ENCODE peak calls at places on chromosomes 2 and 18, in six cellular contexts. J, E, S, A, O and Y are unnamed samples.

GRCh38 chr2:102618452-102619413 is 620 bp upstream of the SLC9A2 start:
- DNase-seq in J (peak; percentile 15), E (peak; percentile 15), S (peak; percentile 78), A (peak; percentile 36), O (peak; percentile 47), Y (peak; percentile 83)

GRCh38 chr2:203688798-203689197 is 17.6 kb upstream of the CD28 start:
- DNase-seq in J (peak; percentile 68), E (peak; percentile 88), S (no peak), A (peak; percentile 92), O (no peak), Y (peak; percentile 21)

GRCh38 chr18:59810740-59811520 is 88.9 kb upstream of the PMAIP1 start:
- DNase-seq in J (no peak), E (no peak), S (no peak), A (no peak), O (no peak), Y (no peak)

GRCh38 chr2:162041465-162041864 is 32.5 kb downstream of the DPP4 start:
- DNase-seq in J (no peak), E (no peak), S (no peak), A (peak; percentile 25), O (no peak), Y (no peak)

GRCh38 chr2:85734015-85734414 is 19.8 kb upstream of the ATOH8 start:
- DNase-seq in J (no peak), E (no peak), S (no peak), A (no peak), O (no peak), Y (no peak)

GRCh38 chr2:184472481-184472880 is 125.8 kb upstream of the ZNF804A start:
- DNase-seq in J (no peak), E (no peak), S (no peak), A (no peak), O (no peak), Y (no peak)

GRCh38 chr2:88810017-88810416 is 118.5 kb downstream of the RPIA start:
- DNase-seq in J (no peak), E (no peak), S (no peak), A (no peak), O (no peak), Y (no peak)

GRCh38 chr2:48174503-48174902 is 268.2 kb upstream of the FBXO11 start:
- DNase-seq in J (no peak), E (no peak), S (no peak), A (peak; percentile 2), O (no peak), Y (no peak)

GRCh38 chr2:11521730-11522129 is 12.1 kb upstream of the GREB1 start:
- DNase-seq in J (no peak), E (no peak), S (no peak), A (no peak), O (no peak), Y (no peak)

GRCh38 chr18:55779711-55780590 is 192.0 kb upstream of the TCF4 start:
- DNase-seq in J (peak; percentile 50), E (peak; percentile 46), S (peak; percentile 14), A (peak; percentile 71), O (peak; percentile 42), Y (peak; percentile 87)

GRCh38 chr2:3637311-3637675 is 20.7 kb upstream of the ALLC start:
- DNase-seq in J (no peak), E (no peak), S (no peak), A (no peak), O (no peak), Y (peak; percentile 45)

GRCh38 chr2:88709117-88709739 is 17.8 kb downstream of the RPIA start:
- DNase-seq in J (no peak), E (peak; percentile 25), S (no peak), A (peak; percentile 63), O (no peak), Y (peak; percentile 66)

GRCh38 chr2:20222769-20223344 is 2.1 kb downstream of the SDC1 start:
- DNase-seq in J (no peak), E (no peak), S (no peak), A (no peak), O (no peak), Y (no peak)

GRCh38 chr2:165778187-165778556 is 15.9 kb downstream of the GALNT3 start:
- DNase-seq in J (no peak), E (no peak), S (no peak), A (no peak), O (no peak), Y (no peak)

GRCh38 chr18:50310080-50310479 is 22.6 kb upstream of the CXXC1 start:
- DNase-seq in J (no peak), E (no peak), S (no peak), A (no peak), O (no peak), Y (no peak)

GRCh38 chr2:112803691-112804521 is 19.6 kb upstream of the IL1A start:
- DNase-seq in J (peak; percentile 93), E (peak; percentile 77), S (peak; percentile 31), A (peak; percentile 73), O (no peak), Y (peak; percentile 90)

GRCh38 chr2:45354776-45355175 is 256.3 kb downstream of the SRBD1 start:
- DNase-seq in J (no peak), E (peak; percentile 27), S (no peak), A (no peak), O (no peak), Y (no peak)

GRCh38 chr2:26657265-26657664 is 16.1 kb upstream of the CIB4 start:
- DNase-seq in J (no peak), E (no peak), S (no peak), A (no peak), O (no peak), Y (no peak)

GRCh38 chr2:48249093-48249492 is 280.9 kb upstream of the STON1 start:
- DNase-seq in J (peak; percentile 68), E (peak; percentile 72), S (no peak), A (peak; percentile 56), O (no peak), Y (peak; percentile 44)

GRCh38 chr2:63735931-63736820 is 105.5 kb upstream of the UGP2 start:
- DNase-seq in J (peak; percentile 41), E (peak; percentile 70), S (no peak), A (peak; percentile 63), O (no peak), Y (peak; percentile 68)

GRCh38 chr2:63735263-63735662 is 106.4 kb upstream of the UGP2 start:
- DNase-seq in J (peak; percentile 24), E (peak; percentile 40), S (no peak), A (peak; percentile 77), O (no peak), Y (peak; percentile 70)

GRCh38 chr2:63734510-63734909 is 107.2 kb upstream of the UGP2 start:
- DNase-seq in J (peak; percentile 26), E (no peak), S (no peak), A (peak; percentile 13), O (no peak), Y (no peak)

GRCh38 chr2:63738019-63738418 is 103.7 kb upstream of the UGP2 start:
- DNase-seq in J (no peak), E (peak; percentile 25), S (no peak), A (peak; percentile 55), O (no peak), Y (no peak)

DNA sequence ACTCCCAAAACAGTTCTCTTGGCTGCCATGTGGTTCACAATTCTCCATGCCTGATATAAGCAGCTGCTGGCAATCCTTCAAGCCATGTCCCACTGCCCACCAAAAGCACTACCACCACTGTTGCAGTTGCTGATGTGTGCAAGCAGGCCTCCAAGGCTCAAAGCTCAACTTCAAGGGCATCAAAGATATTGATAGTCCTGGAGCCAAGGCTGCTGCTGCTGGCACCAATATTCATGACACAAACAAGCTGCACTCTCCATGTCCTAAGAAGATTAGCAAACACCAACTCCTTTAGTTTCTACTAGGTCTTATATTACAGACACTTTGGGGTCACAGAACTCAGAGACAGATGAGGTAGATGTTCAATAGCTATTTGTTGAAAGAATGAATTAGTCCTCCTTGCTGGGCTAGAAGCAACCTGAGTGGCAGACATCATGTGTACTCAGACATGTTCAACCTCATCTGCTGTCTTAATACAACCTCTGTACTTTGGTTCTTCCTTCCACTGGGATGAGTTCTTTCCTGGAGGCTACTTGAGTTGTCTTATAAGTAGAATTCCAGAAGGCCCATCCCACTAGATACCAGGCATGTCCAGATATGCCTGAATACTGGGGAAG is 104.5 kb upstream of the UGP2 start:
- DNase-seq in J (no peak), E (no peak), S (no peak), A (peak; percentile 13), O (no peak), Y (no peak)
- H3K4me2 ChIP-seq in J (no peak overlapping the region), E (no peak overlapping the region), S (no peak overlapping the region), A (peak overlapping the region; percentile 43), O (no peak overlapping the region), Y (peak overlapping the region; percentile 8)

DNA sequence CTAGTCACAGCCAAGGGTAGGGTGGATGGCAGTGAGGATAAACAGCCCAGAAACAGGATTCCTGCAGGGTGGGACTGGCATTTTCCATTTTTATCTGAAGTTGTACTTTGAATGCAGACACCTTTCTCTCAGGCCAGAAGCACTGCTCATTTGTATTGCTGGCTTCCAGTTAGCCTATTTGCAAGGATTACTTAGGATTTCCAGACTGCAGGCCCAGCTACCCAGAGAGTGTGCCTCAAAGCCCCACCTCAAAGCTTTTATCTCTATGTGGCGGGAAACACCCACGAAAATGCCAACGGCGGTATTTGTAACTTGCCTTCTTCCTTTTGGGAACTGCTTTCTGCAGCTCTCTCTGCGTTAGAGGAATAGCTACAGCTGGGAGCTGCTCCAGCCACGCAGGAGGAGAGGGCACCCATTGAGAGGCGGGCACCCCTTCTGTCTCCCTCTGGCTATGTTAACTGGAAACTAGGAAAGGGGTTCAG is 144.8 kb downstream of the TGIF1 start:
- DNase-seq in J (peak; percentile 70), E (peak; percentile 64), S (no peak), A (peak; percentile 66), O (no peak), Y (no peak)
- H3K4me2 ChIP-seq in J (peak overlapping the region; percentile 70), E (peak overlapping the region; percentile 99), S (peak overlapping the region; percentile 91), A (peak overlapping the region; percentile 99), O (peak overlapping the region; percentile 52), Y (peak overlapping the region; percentile 82)

GRCh38 chr2:217124050-217124449 is 264.2 kb upstream of the TNP1 start:
- DNase-seq in J (no peak), E (no peak), S (no peak), A (no peak), O (no peak), Y (no peak)

GRCh38 chr2:217118559-217118958 is 258.7 kb upstream of the TNP1 start:
- DNase-seq in J (no peak), E (no peak), S (no peak), A (no peak), O (no peak), Y (no peak)

GRCh38 chr2:217117523-217117922 is 257.7 kb upstream of the TNP1 start:
- DNase-seq in J (no peak), E (no peak), S (no peak), A (no peak), O (no peak), Y (no peak)

GRCh38 chr2:217121565-217121964 is 261.7 kb upstream of the TNP1 start:
- DNase-seq in J (no peak), E (no peak), S (no peak), A (no peak), O (no peak), Y (no peak)

DNA sequence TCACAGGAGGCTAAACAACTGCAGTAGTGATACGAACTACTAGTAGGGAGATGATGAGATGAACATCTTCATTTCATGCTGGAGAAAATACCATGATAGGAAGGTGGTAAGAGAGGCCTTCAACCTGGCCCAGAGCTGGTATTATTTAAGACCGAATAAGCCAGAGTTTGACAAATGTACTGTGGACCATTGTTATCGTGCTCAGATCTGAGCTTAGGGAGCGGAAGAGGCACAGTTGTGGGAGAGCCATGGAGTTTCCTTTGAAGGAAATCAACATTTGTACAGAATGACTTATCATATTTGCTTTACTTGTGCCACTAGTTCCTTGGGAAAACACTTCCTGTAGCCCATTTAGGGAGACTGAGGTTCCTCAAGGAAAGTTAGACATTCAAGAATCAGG is 260.6 kb upstream of the TNP1 start:
- DNase-seq in J (no peak), E (no peak), S (no peak), A (no peak), O (no peak), Y (no peak)
- H3K4me2 ChIP-seq in J (no peak overlapping the region), E (no peak overlapping the region), S (no peak overlapping the region), A (no peak overlapping the region), O (no peak overlapping the region), Y (no peak overlapping the region)

GRCh38 chr2:8821276-8822217 is 15.9 kb downstream of the KIDINS220 start:
- DNase-seq in J (peak; percentile 88), E (peak; percentile 40), S (no peak), A (peak; percentile 83), O (no peak), Y (peak; percentile 75)
- H3K4me2 ChIP-seq in J (no peak overlapping the region), E (no peak overlapping the region), S (no peak overlapping the region), A (no peak overlapping the region), O (no peak overlapping the region), Y (no peak overlapping the region)